ENCODE peak calls at places on chromosomes 3 and 15, in four cellular contexts. One of them, this sample, is unnamed.

GRCh38 chr3:12922299-12922698 is 80.9 kb upstream of the RPL32 start:
- DNase-seq in AG04450: no peak
- DNase-seq in psoas muscle: no peak
- DNase-seq in WERI-Rb-1: no peak
- DNase-seq in this sample: no peak

GRCh38 chr3:194198938-194199337 is 63.0 kb downstream of the HES1 start:
- DNase-seq in psoas muscle: no peak
- DNase-seq in AG04450: no peak
- DNase-seq in WERI-Rb-1: no peak
- DNase-seq in this sample: no peak

GRCh38 chr3:134092231-134092701 is 62.5 kb upstream of the SLCO2A1 start:
- DNase-seq in AG04450: peak; percentile 33
- DNase-seq in WERI-Rb-1: no peak
- DNase-seq in psoas muscle: no peak
- DNase-seq in this sample: no peak

GRCh38 chr3:107884719-107885460 is 205.9 kb downstream of the CD47 start:
- DNase-seq in WERI-Rb-1: no peak
- DNase-seq in AG04450: peak; percentile 10
- DNase-seq in psoas muscle: no peak
- DNase-seq in this sample: no peak

GRCh38 chr3:129756871-129757270 is 136.6 kb downstream of the TMCC1 start:
- DNase-seq in WERI-Rb-1: no peak
- DNase-seq in psoas muscle: no peak
- DNase-seq in AG04450: no peak
- DNase-seq in this sample: no peak

GRCh38 chr15:24879492-24879891 is 75.3 kb upstream of the SNRPN start:
- DNase-seq in AG04450: no peak
- DNase-seq in psoas muscle: no peak
- DNase-seq in WERI-Rb-1: no peak
- DNase-seq in this sample: no peak

GRCh38 chr15:97483232-97483631 is 477.3 kb upstream of the ARRDC4 start:
- DNase-seq in WERI-Rb-1: no peak
- DNase-seq in psoas muscle: no peak
- DNase-seq in AG04450: no peak
- DNase-seq in this sample: no peak

GRCh38 chr15:27679203-27679602 is 419.9 kb downstream of the OCA2 start:
- DNase-seq in WERI-Rb-1: no peak
- DNase-seq in AG04450: no peak
- DNase-seq in psoas muscle: no peak
- DNase-seq in this sample: peak; percentile 23

GRCh38 chr3:57006949-57007419 is 53.5 kb upstream of the SPATA12 start:
- DNase-seq in psoas muscle: no peak
- DNase-seq in AG04450: no peak
- DNase-seq in WERI-Rb-1: no peak
- DNase-seq in this sample: peak; percentile 84

GRCh38 chr3:120394343-120394742 is 45.2 kb upstream of the LRRC58 start:
- DNase-seq in psoas muscle: no peak
- DNase-seq in WERI-Rb-1: no peak
- DNase-seq in AG04450: no peak
- DNase-seq in this sample: no peak

GRCh38 chr3:73727117-73727802 is 102.5 kb upstream of the PDZRN3 start:
- DNase-seq in WERI-Rb-1: no peak
- DNase-seq in psoas muscle: peak; percentile 50
- DNase-seq in AG04450: no peak
- DNase-seq in this sample: peak; percentile 78

GRCh38 chr15:87268675-87269074 is 987.9 kb downstream of the NTRK3 start:
- DNase-seq in WERI-Rb-1: no peak
- DNase-seq in AG04450: peak; percentile 2
- DNase-seq in psoas muscle: no peak
- DNase-seq in this sample: no peak

GRCh38 chr3:40971191-40972168 is 227.8 kb upstream of the CTNNB1 start:
- DNase-seq in psoas muscle: peak; percentile 68
- DNase-seq in WERI-Rb-1: no peak
- DNase-seq in AG04450: peak; percentile 65
- DNase-seq in this sample: no peak

GRCh38 chr3:189334064-189334920 is 162.5 kb downstream of the TPRG1 start:
- DNase-seq in AG04450: no peak
- DNase-seq in psoas muscle: no peak
- DNase-seq in WERI-Rb-1: no peak
- DNase-seq in this sample: no peak

GRCh38 chr3:122668930-122669730 is 11.5 kb upstream of the PARP14 start:
- DNase-seq in psoas muscle: no peak
- DNase-seq in AG04450: peak; percentile 32
- DNase-seq in WERI-Rb-1: no peak
- DNase-seq in this sample: no peak

GRCh38 chr3:49017978-49018706 is at the start of gene DALRD3:
- DNase-seq in psoas muscle: peak; percentile 79
- DNase-seq in WERI-Rb-1: peak; percentile 81
- DNase-seq in AG04450: no peak
- DNase-seq in this sample: peak; percentile 87

GRCh38 chr15:68414591-68414990 is 17.4 kb downstream of the ITGA11 start:
- DNase-seq in psoas muscle: no peak
- DNase-seq in AG04450: no peak
- DNase-seq in WERI-Rb-1: no peak
- DNase-seq in this sample: no peak

GRCh38 chr15:101505610-101506337 is 16.3 kb upstream of the PCSK6 start:
- DNase-seq in WERI-Rb-1: no peak
- DNase-seq in psoas muscle: no peak
- DNase-seq in AG04450: no peak
- DNase-seq in this sample: no peak

GRCh38 chr3:186971578-186971977 is 41.3 kb downstream of the ST6GAL1 start:
- DNase-seq in psoas muscle: no peak
- DNase-seq in WERI-Rb-1: no peak
- DNase-seq in AG04450: no peak
- DNase-seq in this sample: no peak

GRCh38 chr3:79032686-79033318 is 735.0 kb downstream of the ROBO1 start:
- DNase-seq in psoas muscle: no peak
- DNase-seq in WERI-Rb-1: no peak
- DNase-seq in AG04450: peak; percentile 13
- DNase-seq in this sample: no peak

GRCh38 chr15:79740581-79740980 is 156.2 kb downstream of the MTHFS start:
- DNase-seq in AG04450: no peak
- DNase-seq in WERI-Rb-1: no peak
- DNase-seq in psoas muscle: no peak
- DNase-seq in this sample: no peak

GRCh38 chr3:18264331-18264730 is 160.8 kb downstream of the SATB1 start:
- DNase-seq in AG04450: no peak
- DNase-seq in psoas muscle: no peak
- DNase-seq in WERI-Rb-1: no peak
- DNase-seq in this sample: no peak

GRCh38 chr15:81939604-81940440 is 106.0 kb downstream of the MEX3B start:
- DNase-seq in psoas muscle: no peak
- DNase-seq in WERI-Rb-1: peak; percentile 24
- DNase-seq in AG04450: peak; percentile 24
- DNase-seq in this sample: peak; percentile 61

GRCh38 chr3:39401983-39402382 is 4.5 kb upstream of the RPSA start:
- DNase-seq in AG04450: no peak
- DNase-seq in psoas muscle: no peak
- DNase-seq in WERI-Rb-1: no peak
- DNase-seq in this sample: no peak
- H3K27ac ChIP-seq in AG04450: no peak overlapping the region
- H3K27ac ChIP-seq in psoas muscle: no peak overlapping the region
- H3K27ac ChIP-seq in WERI-Rb-1: no peak overlapping the region
- H3K27ac ChIP-seq in this sample: no peak overlapping the region

DNA sequence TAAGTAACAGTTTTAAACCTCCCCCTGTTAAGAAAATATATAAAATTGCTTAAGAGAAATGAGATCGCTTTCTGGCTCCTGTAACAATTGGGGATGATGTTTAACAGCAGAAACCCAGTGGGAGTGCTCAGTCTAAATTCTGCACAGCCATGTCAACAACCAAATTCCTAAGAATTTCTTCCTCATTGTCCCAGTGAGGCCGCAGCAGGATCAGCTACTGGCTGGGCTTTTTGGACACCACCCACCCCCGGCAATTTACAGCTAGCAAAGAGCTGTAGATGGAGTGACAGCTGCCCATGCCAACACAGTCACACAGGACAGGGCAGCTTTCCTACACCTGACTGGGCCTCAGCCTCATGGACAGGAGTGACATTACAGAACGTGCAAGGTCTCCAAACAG is 942.9 kb downstream of the MCTP2 start:
- DNase-seq in WERI-Rb-1: no peak
- DNase-seq in AG04450: no peak
- DNase-seq in psoas muscle: peak; percentile 65
- DNase-seq in this sample: no peak
- H3K27ac ChIP-seq in WERI-Rb-1: no peak overlapping the region
- H3K27ac ChIP-seq in AG04450: no peak overlapping the region
- H3K27ac ChIP-seq in psoas muscle: no peak overlapping the region
- H3K27ac ChIP-seq in this sample: no peak overlapping the region

GRCh38 chr3:195900426-195901355 is 7.7 kb downstream of the TNK2 start:
- DNase-seq in AG04450: no peak
- DNase-seq in psoas muscle: peak; percentile 93
- DNase-seq in WERI-Rb-1: no peak
- DNase-seq in this sample: no peak
- H3K27ac ChIP-seq in AG04450: no peak overlapping the region
- H3K27ac ChIP-seq in psoas muscle: peak overlapping the region; percentile 93
- H3K27ac ChIP-seq in WERI-Rb-1: no peak overlapping the region
- H3K27ac ChIP-seq in this sample: no peak overlapping the region

DNA sequence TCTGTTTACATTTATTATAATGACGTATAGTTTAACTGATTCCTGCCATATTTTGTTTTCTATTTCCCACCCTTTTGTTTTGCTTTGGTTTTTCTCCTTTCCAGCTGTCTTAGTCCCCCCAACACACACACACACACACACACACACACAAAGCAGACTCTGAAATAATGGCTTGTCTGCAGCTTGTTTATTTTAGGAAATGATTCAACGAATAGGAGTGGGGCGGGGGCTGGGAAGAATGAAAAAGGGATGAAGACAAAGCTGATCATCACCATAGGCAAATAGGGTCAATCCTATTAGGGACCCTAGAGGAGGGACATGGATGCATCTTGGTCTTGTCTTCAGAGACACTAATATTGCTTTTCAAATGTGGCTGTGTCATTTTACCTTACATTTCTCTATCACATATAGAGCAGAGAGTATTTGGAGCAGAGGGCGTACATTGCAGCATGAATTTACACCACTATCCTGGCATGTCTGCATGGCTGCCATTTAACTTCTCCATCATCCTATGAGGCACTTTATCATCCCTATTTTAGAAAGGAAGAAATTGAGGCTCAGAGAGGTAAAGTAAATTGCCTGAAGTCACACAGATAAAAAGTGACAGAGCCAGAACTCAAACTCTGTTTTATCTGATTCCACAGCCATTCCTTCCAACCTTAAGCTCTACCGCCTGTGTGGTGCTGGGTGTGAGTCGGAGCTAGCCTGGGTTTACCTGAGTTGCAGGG is 147.2 kb upstream of the TPM1 start:
- DNase-seq in AG04450: peak; percentile 61
- DNase-seq in WERI-Rb-1: no peak
- DNase-seq in psoas muscle: no peak
- DNase-seq in this sample: no peak
- H3K27ac ChIP-seq in AG04450: peak overlapping the region; percentile 100
- H3K27ac ChIP-seq in WERI-Rb-1: no peak overlapping the region
- H3K27ac ChIP-seq in psoas muscle: peak overlapping the region; percentile 60
- H3K27ac ChIP-seq in this sample: peak overlapping the region; percentile 81

DNA sequence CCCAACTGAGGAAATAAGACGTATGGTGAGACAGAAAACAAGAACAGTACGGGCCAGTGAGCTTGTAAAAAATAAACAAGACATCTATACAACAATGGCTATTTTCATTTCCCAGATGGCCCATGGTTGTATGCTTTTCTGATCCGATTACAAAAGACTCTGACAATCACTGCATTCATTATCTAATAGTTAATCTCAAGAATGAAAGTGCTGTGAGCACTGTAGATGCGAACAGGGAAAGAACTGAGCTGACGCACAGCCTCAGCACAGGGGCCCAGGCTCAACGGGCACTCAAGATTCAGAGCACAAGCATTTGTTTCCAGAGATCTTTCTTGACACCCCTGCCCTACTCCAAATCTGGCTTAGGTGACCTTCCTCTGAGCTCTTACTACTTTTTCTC is 6.9 kb downstream of the MTMR10 start:
- DNase-seq in AG04450: no peak
- DNase-seq in WERI-Rb-1: peak; percentile 50
- DNase-seq in psoas muscle: no peak
- DNase-seq in this sample: no peak
- H3K27ac ChIP-seq in AG04450: no peak overlapping the region
- H3K27ac ChIP-seq in WERI-Rb-1: peak overlapping the region; percentile 66
- H3K27ac ChIP-seq in psoas muscle: peak overlapping the region; percentile 59
- H3K27ac ChIP-seq in this sample: no peak overlapping the region

GRCh38 chr15:90031231-90031791 is 30.2 kb downstream of the ZNF710 start:
- DNase-seq in WERI-Rb-1: no peak
- DNase-seq in AG04450: no peak
- DNase-seq in psoas muscle: no peak
- DNase-seq in this sample: peak; percentile 56
- H3K27ac ChIP-seq in WERI-Rb-1: no peak overlapping the region
- H3K27ac ChIP-seq in AG04450: no peak overlapping the region
- H3K27ac ChIP-seq in psoas muscle: no peak overlapping the region
- H3K27ac ChIP-seq in this sample: peak overlapping the region; percentile 36

GRCh38 chr3:52539010-52539653 is 2.7 kb downstream of the UQCC5 start:
- DNase-seq in WERI-Rb-1: no peak
- DNase-seq in psoas muscle: no peak
- DNase-seq in AG04450: no peak
- DNase-seq in this sample: no peak

GRCh38 chr3:52536112-52536368 is 365 bp upstream of the UQCC5 start:
- DNase-seq in AG04450: no peak
- DNase-seq in psoas muscle: no peak
- DNase-seq in WERI-Rb-1: no peak
- DNase-seq in this sample: no peak

GRCh38 chr3:52536369-52537164 is at the start of gene UQCC5:
- DNase-seq in psoas muscle: peak; percentile 99
- DNase-seq in WERI-Rb-1: peak; percentile 98
- DNase-seq in AG04450: peak; percentile 95
- DNase-seq in this sample: peak; percentile 99

GRCh38 chr3:52537165-52537635 is 795 bp downstream of the UQCC5 start:
- DNase-seq in WERI-Rb-1: no peak
- DNase-seq in AG04450: no peak
- DNase-seq in psoas muscle: no peak
- DNase-seq in this sample: no peak

DNA sequence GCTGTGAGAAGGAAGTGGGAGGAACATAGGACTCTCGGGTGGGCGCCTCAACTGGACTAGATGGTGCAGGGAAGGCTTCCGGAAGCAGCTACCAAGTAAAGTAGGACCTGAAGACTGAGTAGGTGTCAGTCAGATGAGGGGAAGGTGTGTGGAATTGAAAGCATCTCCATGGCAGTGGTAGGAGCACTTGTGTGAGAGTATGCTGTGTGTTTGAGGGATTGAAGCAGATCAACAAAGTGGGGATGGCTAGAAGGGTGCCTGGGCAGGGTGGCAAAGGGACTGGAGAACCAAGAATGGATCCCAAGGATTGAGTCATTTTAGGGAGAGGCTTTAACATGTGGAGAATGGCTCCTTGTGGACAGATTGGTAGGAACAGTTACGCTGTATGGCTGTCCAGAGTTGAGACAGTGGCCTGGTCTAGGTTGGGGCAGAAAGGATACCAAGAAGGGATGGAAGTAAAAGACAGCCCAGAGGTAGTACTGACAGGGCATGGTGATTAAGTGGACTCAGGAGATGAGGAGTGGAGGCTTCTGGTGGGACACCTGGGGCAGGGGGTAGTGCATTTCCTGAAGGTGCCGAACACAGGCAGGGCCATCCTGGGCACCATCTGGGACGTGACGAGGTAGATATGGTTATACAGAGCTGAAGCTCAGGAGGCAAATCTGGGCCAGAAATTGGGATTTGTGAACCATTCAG is 1.5 kb downstream of the UQCC5 start:
- DNase-seq in psoas muscle: no peak
- DNase-seq in WERI-Rb-1: no peak
- DNase-seq in AG04450: no peak
- DNase-seq in this sample: no peak
- H3K27ac ChIP-seq in psoas muscle: peak overlapping the region; percentile 96
- H3K27ac ChIP-seq in WERI-Rb-1: no peak overlapping the region
- H3K27ac ChIP-seq in AG04450: peak overlapping the region; percentile 84
- H3K27ac ChIP-seq in this sample: no peak overlapping the region

This sample was measured in endodermal cell.